ENCODE peak calls at places on chromosomes 6 and 20, in eight cellular contexts. V is HCT116, G is fibroblast of lung, U is IMR-90, W is H1, H is MM.1S, D is Karpas-422, Z is mesendoderm. R is an unnamed sample. For H3K36me3, the result is how much of the 10 kb centered on the place peaks cover.

GRCh38 chr20:18585134-18585533 is 2.7 kb upstream of the DTD1 start:
- DNase-seq in U (peak), Z (peak), V (peak), W (no peak), G (peak), H (no peak), D (no peak), R (peak)

GRCh38 chr6:157715766-157716171 is 107.3 kb upstream of the SNX9 start:
- DNase-seq in W (no peak), U (peak), V (no peak), Z (no peak), D (no peak), G (peak), H (no peak), R (no peak)

GRCh38 chr20:22339091-22339881 is 245.1 kb downstream of the FOXA2 start:
- DNase-seq in H (peak), Z (peak), G (peak), D (peak), U (peak), V (peak), W (peak), R (peak)

GRCh38 chr6:170156448-170157375 is 134.2 kb downstream of the DLL1 start:
- DNase-seq in U (no peak), W (no peak), G (no peak), Z (no peak), H (no peak), D (no peak), V (no peak), R (peak)

GRCh38 chr6:53250137-53250760 is 98.5 kb downstream of the ELOVL5 start:
- DNase-seq in Z (no peak), G (no peak), D (no peak), H (no peak), U (peak), W (no peak), V (no peak), R (no peak)

GRCh38 chr20:17878912-17879602 is 89.5 kb downstream of the SNX5 start:
- DNase-seq in H (peak), W (no peak), D (peak), V (no peak), G (no peak), U (no peak), Z (no peak), R (no peak)

GRCh38 chr20:33000802-33001466 is 3.3 kb downstream of the SUN5 start:
- DNase-seq in G (no peak), D (no peak), V (no peak), U (no peak), W (no peak), Z (no peak), H (no peak), R (peak)

GRCh38 chr6:19804362-19805145 is 32.6 kb upstream of the ID4 start:
- DNase-seq in G (peak), D (no peak), U (peak), V (peak), Z (peak), H (peak), W (peak), R (peak)

GRCh38 chr6:152232494-152233151 is 404.5 kb downstream of the SYNE1 start:
- DNase-seq in G (peak), V (no peak), Z (peak), U (peak), H (no peak), D (no peak), W (no peak), R (no peak)

GRCh38 chr6:41947581-41948220 is 6.1 kb upstream of the CCND3 start:
- DNase-seq in G (no peak), H (no peak), Z (no peak), D (peak), W (no peak), U (no peak), V (no peak), R (no peak)

GRCh38 chr6:41072836-41073202 is at the start of gene NFYA:
- DNase-seq in W (peak), G (peak), D (no peak), V (no peak), H (no peak), Z (no peak), U (peak), R (no peak)

GRCh38 chr6:39053854-39054576 is 5.4 kb downstream of the GLP1R start:
- DNase-seq in W (no peak), V (no peak), D (no peak), G (no peak), H (no peak), U (no peak), Z (no peak), R (no peak)

GRCh38 chr20:24998631-24999445 is 6.3 kb upstream of the APMAP start:
- DNase-seq in G (no peak), Z (no peak), W (peak), D (peak), H (peak), U (peak), V (no peak), R (peak)

GRCh38 chr20:46894971-46895905 is 595 bp downstream of the EYA2 start:
- DNase-seq in Z (peak), W (peak), D (no peak), G (peak), U (peak), V (no peak), H (no peak), R (peak)

GRCh38 chr6:83488448-83488847 is 23.9 kb upstream of the PRSS35 start:
- DNase-seq in Z (no peak), V (no peak), D (no peak), H (no peak), U (no peak), G (no peak), W (no peak), R (no peak)

GRCh38 chr6:135411339-135411738 is 86.2 kb downstream of the AHI1 start:
- DNase-seq in U (no peak), G (no peak), Z (no peak), D (no peak), H (no peak), W (no peak), V (no peak), R (no peak)

GRCh38 chr20:58312836-58313235 is 3.3 kb downstream of the RAB22A start:
- DNase-seq in D (no peak), G (no peak), W (no peak), U (no peak), Z (no peak), V (no peak), H (no peak), R (no peak)

GRCh38 chr20:22586645-22587310 is 2.4 kb upstream of the FOXA2 start:
- DNase-seq in D (peak), G (no peak), U (no peak), H (no peak), W (peak), Z (peak), V (no peak), R (peak)

GRCh38 chr6:158358450-158359077 is 46.3 kb downstream of the TULP4 start:
- DNase-seq in Z (no peak), V (no peak), U (no peak), D (no peak), H (no peak), G (no peak), W (no peak), R (no peak)

GRCh38 chr6:27281105-27281539 is 31.0 kb downstream of the POM121L2 start:
- DNase-seq in W (no peak), H (no peak), G (no peak), V (peak), U (no peak), Z (peak), D (no peak), R (no peak)

GRCh38 chr20:62537649-62538292 is 62.0 kb upstream of the GATA5 start:
- DNase-seq in D (no peak), W (no peak), V (no peak), Z (peak), H (no peak), U (no peak), G (no peak), R (peak)

GRCh38 chr6:148345176-148345575 is 2.5 kb downstream of the SASH1 start:
- DNase-seq in D (peak), V (no peak), U (no peak), W (no peak), G (no peak), Z (peak), H (no peak), R (peak)

GRCh38 chr6:116253505-116254296 is at the start of gene TSPYL4:
- DNase-seq in W (peak), D (peak), G (peak), Z (peak), V (peak), U (peak), H (peak), R (peak)

GRCh38 chr20:41165001-41165882 is 27.9 kb downstream of the PLCG1 start:
- DNase-seq in V (no peak), W (no peak), Z (no peak), D (no peak), G (no peak), H (no peak), U (no peak), R (no peak)

GRCh38 chr6:169495601-169496000 is 206.2 kb downstream of the WDR27 start:
- DNase-seq in G (peak), V (no peak), Z (no peak), U (peak), H (no peak), D (no peak), W (no peak), R (no peak)

GRCh38 chr6:83378621-83379388 is 52.0 kb downstream of the ME1 start:
- DNase-seq in W (no peak), V (no peak), G (peak), D (no peak), H (no peak), U (peak), Z (no peak), R (no peak)

GRCh38 chr6:3317741-3318211 is 59.0 kb downstream of the PSMG4 start:
- DNase-seq in W (no peak), V (no peak), U (peak), D (peak), Z (no peak), H (no peak), G (peak), R (peak)

GRCh38 chr6:45132059-45132458 is 196.1 kb upstream of the RUNX2 start:
- DNase-seq in G (peak), W (no peak), Z (no peak), V (no peak), U (no peak), H (no peak), D (no peak), R (no peak)

GRCh38 chr6:37005061-37005810 is at the start of gene FGD2:
- DNase-seq in Z (no peak), H (no peak), G (no peak), V (no peak), D (peak), U (no peak), W (no peak), R (peak)

GRCh38 chr20:22430154-22430745 is 154.1 kb downstream of the FOXA2 start:
- DNase-seq in V (no peak), H (no peak), G (no peak), Z (peak), W (peak), U (no peak), D (no peak), R (peak)

GRCh38 chr20:47785321-47785899 is at the start of gene SULF2:
- DNase-seq in H (peak), G (no peak), W (peak), Z (peak), V (no peak), D (no peak), U (no peak), R (peak)

GRCh38 chr20:34300809-34301586 is 2.2 kb downstream of the AHCY start:
- DNase-seq in W (no peak), D (no peak), Z (peak), V (no peak), H (no peak), U (no peak), G (no peak), R (peak)

GRCh38 chr6:127459231-127459641 is at the start of gene KIAA0408:
- DNase-seq in D (no peak), H (no peak), U (peak), Z (peak), G (peak), V (no peak), W (no peak), R (peak)

GRCh38 chr6:10383312-10384063 is 31.4 kb downstream of the TFAP2A start:
- DNase-seq in W (no peak), G (no peak), Z (no peak), U (no peak), H (peak), D (no peak), V (peak), R (peak)

GRCh38 chr6:150813993-150814359 is 51.5 kb upstream of the MTHFD1L start:
- DNase-seq in D (no peak), H (no peak), G (peak), Z (no peak), V (peak), W (no peak), U (peak), R (no peak)

DNA sequence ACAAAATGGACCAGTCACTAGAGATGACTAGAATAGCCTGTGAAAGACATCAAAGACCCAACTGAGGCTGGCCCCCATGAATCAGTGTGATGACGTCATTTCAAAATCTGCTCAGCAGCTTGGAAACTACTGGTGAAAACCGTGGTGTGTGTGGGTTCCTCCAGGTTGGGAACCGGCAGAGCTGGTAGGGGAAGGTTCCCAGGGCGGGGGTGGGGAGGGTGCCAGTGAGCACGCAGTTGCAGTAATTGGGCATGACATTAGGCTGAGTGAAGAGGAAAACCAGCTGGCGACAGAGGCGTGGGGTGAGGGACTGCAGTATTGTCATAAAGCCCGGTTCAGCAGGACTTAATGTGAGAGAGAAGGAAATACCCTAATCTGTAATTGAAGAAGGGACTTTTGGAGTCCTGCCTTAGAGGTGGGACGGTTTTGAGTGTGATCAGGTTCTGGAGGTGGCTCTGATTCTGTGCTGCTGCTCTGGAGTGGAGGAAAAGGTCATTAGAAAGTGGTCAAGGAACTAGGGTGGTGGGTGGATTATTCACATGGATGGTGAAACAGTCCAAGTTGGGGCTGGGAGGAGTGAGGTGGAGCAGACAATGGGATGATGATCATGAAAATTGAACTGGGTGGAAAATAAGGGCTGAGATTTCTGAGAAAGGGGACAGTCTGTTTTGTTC is 52.0 kb upstream of the MTHFD1L start:
- DNase-seq in H (no peak), D (no peak), V (peak), W (no peak), U (peak), G (peak), Z (peak), R (no peak)
- H3K9ac ChIP-seq in H (no peak), D (no peak), V (peak), W (no peak), U (no peak), G (no peak), Z (no peak), R (no peak)

DNA sequence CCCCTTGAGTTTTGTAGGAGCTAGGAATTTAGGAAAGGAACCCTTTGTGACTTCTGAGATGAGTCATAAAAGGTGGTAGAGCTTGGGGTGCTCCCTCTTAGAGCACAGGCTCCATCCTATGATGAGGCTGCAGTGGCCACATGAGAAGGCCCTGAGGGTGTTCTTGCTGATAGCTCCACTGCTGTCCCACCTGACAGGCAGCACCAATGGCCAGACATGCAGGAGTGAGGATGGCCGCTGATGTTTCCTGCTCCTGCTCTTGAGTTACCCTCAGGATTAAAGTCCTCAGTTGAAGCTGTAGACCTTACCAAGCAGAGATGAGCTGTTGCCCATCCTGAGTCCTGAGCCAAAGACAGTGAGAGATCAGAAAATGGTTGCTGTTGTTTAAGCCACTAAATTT is 512.1 kb downstream of the CDH26 start:
- DNase-seq in W (no peak), V (no peak), Z (no peak), U (no peak), G (no peak), D (no peak), H (no peak), R (peak)
- H3K36me3 ChIP-seq in W (under half), V (under half), Z (under half), U (under half), G (under half), D (under half), H (under half), R (under half)

DNA sequence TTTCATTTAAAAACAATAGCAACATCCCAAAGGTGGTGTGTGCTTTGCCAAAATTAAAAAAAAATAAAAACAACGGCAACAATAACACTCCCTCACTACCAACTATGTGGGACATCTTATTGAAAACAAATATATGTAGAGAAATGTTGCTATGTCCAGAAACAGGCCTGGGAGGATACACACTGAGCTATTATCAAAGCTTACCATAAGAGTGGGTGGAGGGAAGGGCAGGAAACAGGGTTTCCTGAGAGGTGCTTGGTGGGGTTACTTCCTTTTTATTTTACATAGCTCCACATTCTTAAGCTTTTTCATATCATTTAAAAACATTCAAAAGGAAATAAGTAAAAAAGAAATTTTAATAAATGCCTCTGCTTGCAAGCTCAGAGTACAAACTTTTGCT is 150.0 kb upstream of the RIPOR2 start:
- DNase-seq in G (no peak), Z (no peak), U (no peak), D (no peak), H (no peak), W (no peak), V (no peak), R (no peak)
- H3K4me3 ChIP-seq in G (no peak), Z (no peak), U (no peak), D (no peak), H (no peak), W (no peak), V (no peak), R (no peak)

GRCh38 chr6:43097098-43097489 is 21.0 kb downstream of the PTK7 start:
- DNase-seq in U (no peak), G (no peak), V (no peak), D (no peak), Z (peak), W (no peak), H (no peak), R (no peak)

GRCh38 chr6:43096451-43097097 is 20.5 kb downstream of the PTK7 start:
- DNase-seq in H (no peak), D (no peak), V (no peak), W (no peak), G (peak), Z (peak), U (peak), R (peak)

GRCh38 chr6:43093361-43094289 is 17.5 kb downstream of the PTK7 start:
- DNase-seq in D (no peak), W (no peak), Z (peak), G (peak), H (no peak), V (no peak), U (peak), R (no peak)

GRCh38 chr6:43095939-43096338 is 19.8 kb downstream of the PTK7 start:
- DNase-seq in U (no peak), H (no peak), G (no peak), W (no peak), V (no peak), D (no peak), Z (peak), R (peak)

GRCh38 chr6:43097502-43097901 is 21.4 kb downstream of the PTK7 start:
- DNase-seq in G (no peak), Z (no peak), U (no peak), V (no peak), H (no peak), D (no peak), W (no peak), R (no peak)
- H3K9ac ChIP-seq in G (no peak), Z (no peak), U (no peak), V (no peak), H (no peak), D (no peak), W (no peak), R (no peak)